ENCODE peak calls at places on chromosomes 2 and 18, in eight cellular contexts. Z, R, X, Q, E, S, M and W are unnamed samples.

GRCh38 chr2:20584045-20584636 is 66.8 kb downstream of the HS1BP3 start:
- DNase-seq in Z (peak), X (no peak), R (no peak), Q (no peak), E (no peak), S (peak), M (no peak), W (no peak)

GRCh38 chr18:28735731-28736130 is 558.8 kb upstream of the CDH2 start:
- DNase-seq in M (no peak), Z (no peak), X (no peak), E (no peak), Q (no peak), R (peak), S (peak), W (no peak)

GRCh38 chr18:75170022-75170789 is 38.7 kb downstream of the PTGR3 start:
- DNase-seq in E (peak), R (no peak), S (no peak), Z (no peak), M (no peak), Q (no peak), X (no peak), W (no peak)

GRCh38 chr2:118970396-118971135 is 28.6 kb downstream of the MARCO start:
- DNase-seq in E (peak), S (peak), Q (no peak), M (no peak), X (no peak), R (no peak), Z (no peak), W (no peak)

GRCh38 chr2:100647709-100648108 is 84.9 kb downstream of the PDCL3 start:
- DNase-seq in E (no peak), M (no peak), Q (no peak), R (no peak), Z (no peak), S (no peak), X (no peak), W (no peak)

GRCh38 chr2:151551556-151551955 is 141.9 kb downstream of the RIF1 start:
- DNase-seq in X (no peak), Q (no peak), E (no peak), Z (no peak), M (no peak), R (no peak), S (no peak), W (no peak)

GRCh38 chr2:148455791-148456190 is 188.8 kb upstream of the EPC2 start:
- DNase-seq in S (no peak), Z (no peak), M (no peak), R (no peak), Q (no peak), X (no peak), E (no peak), W (no peak)

GRCh38 chr18:51666717-51667320 is 469.3 kb upstream of the MEX3C start:
- DNase-seq in Z (no peak), E (peak), Q (no peak), X (peak), M (no peak), S (no peak), R (peak), W (no peak)

GRCh38 chr2:64014628-64015027 is 4.6 kb downstream of the VPS54 start:
- DNase-seq in S (no peak), E (no peak), X (no peak), Z (no peak), Q (no peak), M (no peak), R (no peak), W (no peak)

GRCh38 chr18:57555134-57555533 is 31.4 kb downstream of the FECH start:
- DNase-seq in E (no peak), Q (no peak), R (no peak), S (no peak), M (no peak), X (no peak), Z (no peak), W (no peak)

GRCh38 chr18:36786686-36787085 is 42.1 kb downstream of the TPGS2 start:
- DNase-seq in Z (peak), X (no peak), E (peak), S (peak), R (peak), Q (peak), M (no peak), W (peak)

GRCh38 chr18:8800041-8800441 is 94.7 kb downstream of the MTCL1 start:
- DNase-seq in E (no peak), S (no peak), M (no peak), Q (no peak), R (peak), X (no peak), Z (peak), W (no peak)

DNA sequence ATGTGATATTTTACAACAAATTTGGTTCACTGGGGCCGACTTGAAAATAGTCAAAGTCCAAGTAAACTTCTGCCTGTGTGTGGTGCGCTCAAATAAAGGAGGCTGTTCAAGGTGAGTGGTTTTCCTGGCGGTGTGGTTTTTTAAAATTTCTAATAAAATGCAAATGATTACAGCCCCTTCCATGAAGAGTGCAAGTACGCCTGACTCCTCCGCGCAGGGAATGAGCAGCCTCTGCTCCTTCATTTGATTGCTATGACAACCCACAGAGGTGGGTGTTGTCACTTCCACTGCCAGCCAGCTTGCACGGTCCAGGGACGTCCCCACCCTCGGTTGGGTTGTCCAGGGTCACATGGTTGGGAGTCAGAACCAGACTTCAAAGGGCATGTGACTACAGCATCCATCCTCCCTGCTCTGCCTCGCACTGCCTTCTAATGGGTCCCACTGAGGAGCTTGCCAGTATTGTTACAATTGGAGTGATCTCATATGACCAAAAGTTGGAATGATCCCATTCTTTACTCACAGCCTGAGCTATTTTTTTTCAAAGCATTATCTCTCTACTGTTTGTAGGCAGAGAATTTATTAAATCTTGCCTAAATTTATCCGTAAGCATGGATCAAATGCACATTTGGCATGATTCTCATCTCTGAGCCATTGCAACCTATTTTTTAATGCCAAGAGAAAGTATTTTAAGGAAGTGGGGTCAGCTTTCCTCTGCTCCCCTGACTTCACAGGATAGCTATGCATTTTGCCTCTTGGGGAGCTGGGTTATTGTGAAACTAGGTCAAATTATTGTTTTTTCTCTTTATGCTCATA is 121.3 kb downstream of the AGAP1 start:
- DNase-seq in M (no peak), X (no peak), R (peak), Z (no peak), E (peak), Q (peak), S (no peak), W (no peak)
- H3K4me3 ChIP-seq in M (no peak), X (no peak), R (no peak), Z (no peak), E (no peak), Q (no peak), S (no peak), W (no peak)

DNA sequence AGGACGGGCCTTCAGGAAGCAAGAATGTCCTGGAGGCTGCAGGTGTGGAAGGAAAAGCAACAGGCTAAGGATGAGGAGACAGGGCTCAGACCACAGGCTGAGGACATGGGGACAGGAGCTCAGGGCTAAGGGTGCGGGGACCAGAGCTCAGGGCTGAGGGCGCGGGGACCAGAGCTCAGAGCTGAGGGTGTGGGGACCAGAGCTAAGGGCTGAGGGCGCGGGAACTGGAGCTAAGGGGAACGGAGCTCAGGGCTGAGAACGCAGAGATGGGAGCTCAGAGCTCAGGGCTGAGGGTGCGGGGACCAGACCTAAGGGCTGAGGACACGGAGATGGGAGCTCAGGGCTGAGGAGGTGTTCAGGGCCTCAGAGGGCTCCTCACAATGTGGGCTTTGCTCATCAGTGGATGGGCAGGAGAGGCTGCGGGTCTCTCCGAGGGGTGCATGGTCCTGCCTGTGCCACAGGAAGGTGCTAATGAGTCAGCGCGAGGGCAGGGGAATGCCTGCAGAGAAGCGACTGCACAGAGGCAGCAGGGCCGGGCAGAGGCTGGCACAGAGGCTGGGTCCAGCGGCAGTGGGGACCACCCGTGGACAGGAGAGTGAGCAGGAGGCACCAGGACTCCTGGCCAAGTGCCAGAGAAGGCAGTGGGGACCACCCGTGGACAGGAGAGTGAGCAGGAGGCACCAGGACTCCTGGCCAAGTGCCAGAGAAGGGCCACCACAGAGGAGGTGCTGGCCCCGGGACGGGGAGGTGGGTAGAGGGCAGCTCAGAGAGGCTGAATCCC is 271.7 kb downstream of the TWIST2 start:
- DNase-seq in Z (no peak), R (no peak), X (no peak), Q (no peak), M (no peak), S (no peak), E (no peak), W (no peak)
- TF ChIP-seq CTCF in Z (no peak), R (peak), X (no peak), Q (no peak), M (no peak), S (no peak), E (no peak), W (no peak)

DNA sequence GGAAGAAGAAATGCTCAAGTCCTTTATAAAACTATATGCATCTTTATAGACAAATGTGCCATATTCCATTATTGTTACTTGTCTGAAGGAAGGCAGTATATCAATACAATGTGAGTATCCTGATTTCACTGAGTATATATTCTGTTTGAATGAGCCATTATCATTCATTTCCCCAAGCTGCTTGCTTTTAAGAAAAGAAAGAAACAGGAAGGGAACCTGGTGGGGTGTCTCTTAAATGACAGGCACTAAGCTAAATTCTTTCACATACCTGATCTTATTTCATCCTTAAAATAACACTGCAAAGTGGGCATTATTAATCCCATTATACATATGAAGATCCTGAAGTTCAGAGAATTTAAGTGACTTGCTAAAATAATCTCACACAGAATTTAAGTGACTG is 307.9 kb downstream of the SLC8A1 start:
- DNase-seq in Z (no peak), S (no peak), X (no peak), R (no peak), Q (no peak), E (no peak), M (no peak), W (no peak)
- H3K4me3 ChIP-seq in Z (no peak), S (no peak), X (no peak), R (no peak), Q (no peak), E (no peak), M (no peak), W (no peak)

DNA sequence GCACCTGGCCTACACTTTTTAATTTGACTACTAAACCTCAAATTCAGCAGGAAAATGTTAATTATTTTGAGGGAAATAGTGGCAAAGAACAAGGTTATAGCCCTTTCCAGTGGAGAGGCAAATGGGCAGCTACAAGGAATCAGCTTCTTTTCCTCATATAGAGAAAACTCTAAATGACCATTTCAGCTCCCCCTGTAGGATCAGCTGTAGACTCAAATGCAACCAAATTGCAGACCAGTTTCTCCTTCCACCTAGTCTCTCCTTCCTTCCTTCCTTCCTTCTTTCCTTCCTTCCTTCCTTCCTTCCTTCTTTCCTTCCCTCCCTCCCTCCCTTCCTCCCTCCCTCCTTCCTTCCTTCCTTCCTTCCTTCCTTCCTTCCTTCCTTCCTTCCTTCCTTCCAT is 158.2 kb downstream of the ZEB2 start:
- DNase-seq in X (no peak), M (no peak), Z (no peak), S (no peak), Q (no peak), R (no peak), E (no peak), W (no peak)
- TF ChIP-seq CTCF in X (no peak), M (no peak), Z (no peak), S (no peak), Q (no peak), R (peak), E (no peak), W (no peak)

GRCh38 chr2:196987654-196988364 is 61.3 kb upstream of the PGAP1 start:
- DNase-seq in Q (no peak), X (no peak), E (no peak), S (peak), M (no peak), Z (no peak), R (peak), W (peak)
- H3K4me3 ChIP-seq in Q (no peak), X (no peak), E (peak), S (no peak), M (no peak), Z (no peak), R (peak), W (no peak)

GRCh38 chr2:209577376-209578357 is 153.8 kb downstream of the MAP2 start:
- DNase-seq in Q (no peak), Z (no peak), E (no peak), S (no peak), M (no peak), R (peak), X (no peak), W (no peak)
- TF ChIP-seq CTCF in Q (peak), Z (no peak), E (peak), S (peak), M (no peak), R (peak), X (no peak), W (no peak)

DNA sequence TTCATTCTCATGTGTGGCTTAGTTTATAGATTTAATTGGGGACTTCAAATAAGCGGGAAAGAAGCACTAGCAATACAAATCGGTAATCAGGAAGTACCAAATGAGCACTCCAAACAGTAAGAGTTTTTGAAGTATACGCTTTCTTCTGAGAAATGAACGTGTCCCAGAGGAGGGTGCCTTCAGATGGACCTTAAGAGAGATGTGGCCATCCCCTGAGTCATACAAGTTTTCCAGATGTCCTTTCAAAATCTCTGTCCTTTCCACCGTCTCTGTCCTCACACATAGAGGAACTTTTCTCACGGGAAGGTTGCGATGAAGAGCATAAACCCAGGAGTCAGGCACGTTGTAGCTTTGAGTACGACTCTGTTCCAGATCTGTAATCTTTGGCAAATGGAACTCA is 1.7 kb upstream of the SMAD2 start:
- DNase-seq in E (no peak), S (no peak), R (no peak), X (no peak), Z (no peak), Q (no peak), M (no peak), W (no peak)
- H3K4me3 ChIP-seq in E (no peak), S (no peak), R (no peak), X (peak), Z (peak), Q (no peak), M (no peak), W (no peak)

GRCh38 chr2:194550702-194551101 is 1106.3 kb upstream of the SLC39A10 start:
- DNase-seq in S (no peak), X (no peak), E (no peak), R (no peak), Z (no peak), M (no peak), Q (no peak), W (no peak)

GRCh38 chr2:194549387-194549786 is 1107.6 kb upstream of the SLC39A10 start:
- DNase-seq in Z (no peak), M (no peak), Q (no peak), E (no peak), S (no peak), R (no peak), X (no peak), W (no peak)

DNA sequence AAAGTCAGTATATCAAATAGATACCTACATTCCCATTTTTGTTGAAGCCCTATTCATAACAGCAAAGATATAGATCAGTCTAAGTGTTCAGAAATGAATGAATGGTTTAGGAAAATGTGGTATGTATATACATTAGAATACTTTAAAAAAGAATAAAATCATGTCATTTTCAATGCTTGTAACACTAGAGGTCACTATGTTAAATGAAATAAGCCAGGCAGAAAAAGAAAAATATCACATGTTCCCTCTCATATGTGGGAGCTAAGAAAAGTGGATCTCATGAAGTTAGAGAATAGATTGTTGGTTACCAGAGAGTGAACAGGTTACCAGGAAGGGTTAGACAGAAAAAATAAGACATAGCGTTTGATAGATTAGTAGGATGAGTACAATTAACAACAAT is 1111.0 kb upstream of the SLC39A10 start:
- DNase-seq in E (no peak), R (peak), M (no peak), Z (no peak), S (no peak), Q (no peak), X (no peak), W (no peak)
- TF ChIP-seq CTCF in E (no peak), R (peak), M (no peak), Z (no peak), S (no peak), Q (no peak), X (no peak), W (no peak)